ENCODE peak calls at places on chromosomes 11 and 22, in nine cellular contexts. J is brain microvascular endothelial cell, U is fibroblast of pulmonary artery, P is Peyer's patch, O is A549, A is GM12865, M is tibial artery, X is fibroblast of lung, V is thyroid gland. W is an unnamed sample.
A peak's percentile ranks its signal among the peaks of the same experiment; 100 is the strongest.

GRCh38 chr11:129023968-129024676 is 81.5 kb upstream of the TP53AIP1 start:
- DNase-seq in J (peak; percentile 21), U (peak; percentile 4), P (peak; percentile 82), O (no peak), A (no peak), M (no peak), X (peak; percentile 25), V (peak; percentile 80), W (peak; percentile 16)

GRCh38 chr11:13889566-13890214 is 72.8 kb upstream of the SPON1 start:
- DNase-seq in J (no peak), U (no peak), P (no peak), O (no peak), A (no peak), M (no peak), X (no peak), V (peak; percentile 50), W (no peak)

GRCh38 chr11:88292156-88292844 is 45.2 kb downstream of the CTSC start:
- DNase-seq in J (no peak), U (peak; percentile 50), P (peak; percentile 51), O (no peak), A (no peak), M (no peak), X (peak; percentile 18), V (peak; percentile 73), W (peak; percentile 52)

GRCh38 chr22:31192513-31192912 is 19.6 kb upstream of the LIMK2 start:
- DNase-seq in J (no peak), U (peak; percentile 49), P (peak; percentile 11), O (no peak), A (no peak), M (no peak), X (no peak), V (peak; percentile 87), W (peak; percentile 76)

GRCh38 chr11:76459846-76460245 is 15.0 kb downstream of the EMSY start:
- DNase-seq in J (no peak), U (no peak), P (no peak), O (no peak), A (no peak), M (no peak), X (no peak), V (no peak), W (no peak)

GRCh38 chr11:43819926-43820325 is 60.7 kb upstream of the ALKBH3 start:
- DNase-seq in J (no peak), U (no peak), P (no peak), O (no peak), A (peak; percentile 26), M (no peak), X (no peak), V (no peak), W (no peak)

GRCh38 chr11:130197386-130198035 is 37.9 kb downstream of the ST14 start:
- DNase-seq in J (no peak), U (no peak), P (no peak), O (no peak), A (no peak), M (no peak), X (peak; percentile 43), V (no peak), W (no peak)

GRCh38 chr11:93528757-93529639 is 14.2 kb downstream of the SMCO4 start:
- DNase-seq in J (no peak), U (no peak), P (no peak), O (no peak), A (no peak), M (no peak), X (no peak), V (no peak), W (no peak)

GRCh38 chr11:128453444-128454336 is 133.7 kb downstream of the ETS1 start:
- DNase-seq in J (peak; percentile 95), U (peak; percentile 96), P (peak; percentile 78), O (no peak), A (no peak), M (peak; percentile 78), X (peak; percentile 99), V (peak; percentile 74), W (peak; percentile 98)

GRCh38 chr11:72752088-72752914 is at the start of gene ARAP1:
- DNase-seq in J (peak; percentile 56), U (peak; percentile 67), P (peak; percentile 89), O (peak; percentile 91), A (peak; percentile 83), M (peak; percentile 85), X (peak; percentile 81), V (peak; percentile 78), W (peak; percentile 58)

GRCh38 chr11:73233211-73233610 is 15.1 kb downstream of the P2RY2 start:
- DNase-seq in J (no peak), U (no peak), P (peak; percentile 13), O (no peak), A (no peak), M (peak; percentile 19), X (no peak), V (no peak), W (no peak)

GRCh38 chr22:28702891-28703290 is 23.3 kb upstream of the TTC28 start:
- DNase-seq in J (no peak), U (no peak), P (no peak), O (no peak), A (no peak), M (no peak), X (no peak), V (no peak), W (no peak)

GRCh38 chr11:47889714-47890441 is 41.7 kb upstream of the NUP160 start:
- DNase-seq in J (no peak), U (no peak), P (no peak), O (no peak), A (no peak), M (no peak), X (no peak), V (peak; percentile 39), W (no peak)

GRCh38 chr11:33412231-33412630 is 155.1 kb downstream of the HIPK3 start:
- DNase-seq in J (no peak), U (no peak), P (no peak), O (no peak), A (no peak), M (no peak), X (peak; percentile 39), V (no peak), W (no peak)

GRCh38 chr11:116537121-116537520 is 235.7 kb downstream of the BUD13 start:
- DNase-seq in J (no peak), U (no peak), P (peak; percentile 1), O (no peak), A (no peak), M (peak; percentile 20), X (no peak), V (no peak), W (no peak)

GRCh38 chr11:114775849-114776621 is 97.7 kb downstream of the NXPE2 start:
- DNase-seq in J (no peak), U (no peak), P (no peak), O (no peak), A (no peak), M (no peak), X (no peak), V (no peak), W (no peak)

GRCh38 chr11:44711772-44712608 is 14.8 kb upstream of the TSPAN18 start:
- DNase-seq in J (no peak), U (no peak), P (no peak), O (no peak), A (no peak), M (no peak), X (no peak), V (no peak), W (no peak)

GRCh38 chr22:39617342-39617741 is 46.8 kb downstream of the CACNA1I start:
- DNase-seq in J (no peak), U (no peak), P (no peak), O (no peak), A (no peak), M (no peak), X (no peak), V (no peak), W (no peak)

GRCh38 chr11:34327804-34328631 is 29.8 kb downstream of the ABTB2 start:
- DNase-seq in J (no peak), U (peak; percentile 30), P (no peak), O (no peak), A (no peak), M (no peak), X (no peak), V (no peak), W (peak; percentile 31)

GRCh38 chr22:38262051-38262795 is 10.6 kb downstream of the TMEM184B start:
- DNase-seq in J (no peak), U (no peak), P (peak; percentile 85), O (no peak), A (peak; percentile 83), M (peak; percentile 81), X (peak; percentile 34), V (peak; percentile 80), W (no peak)

GRCh38 chr11:65912840-65913239 is 6.0 kb downstream of the C11orf68 start:
- DNase-seq in J (peak; percentile 59), U (peak; percentile 34), P (no peak), O (peak; percentile 62), A (peak; percentile 59), M (no peak), X (peak; percentile 75), V (no peak), W (peak; percentile 87)
- H3K4me3 ChIP-seq in J (no peak overlapping the region), U (no peak overlapping the region), P (no peak overlapping the region), O (no peak overlapping the region), A (no peak overlapping the region), M (no peak overlapping the region), X (no peak overlapping the region), V (no peak overlapping the region), W (no peak overlapping the region)

GRCh38 chr11:131980199-131980598 is 609.8 kb downstream of the NTM start:
- DNase-seq in J (no peak), U (no peak), P (no peak), O (no peak), A (no peak), M (no peak), X (no peak), V (no peak), W (no peak)
- TF ChIP-seq CTCF in J (no peak), U (no peak), P (no peak), O (no peak), A (no peak), M (no peak), X (no peak), V (no peak), W (no peak)

GRCh38 chr11:1573847-1574255 is 1.8 kb upstream of the DUSP8 start:
- DNase-seq in J (no peak), U (no peak), P (peak; percentile 86), O (no peak), A (no peak), M (no peak), X (no peak), V (peak; percentile 78), W (no peak)
- H3K4me3 ChIP-seq in J (no peak overlapping the region), U (no peak overlapping the region), P (peak overlapping the region; percentile 90), O (peak overlapping the region; percentile 74), A (no peak overlapping the region), M (peak overlapping the region; percentile 85), X (no peak overlapping the region), V (peak overlapping the region; percentile 75), W (no peak overlapping the region)

DNA sequence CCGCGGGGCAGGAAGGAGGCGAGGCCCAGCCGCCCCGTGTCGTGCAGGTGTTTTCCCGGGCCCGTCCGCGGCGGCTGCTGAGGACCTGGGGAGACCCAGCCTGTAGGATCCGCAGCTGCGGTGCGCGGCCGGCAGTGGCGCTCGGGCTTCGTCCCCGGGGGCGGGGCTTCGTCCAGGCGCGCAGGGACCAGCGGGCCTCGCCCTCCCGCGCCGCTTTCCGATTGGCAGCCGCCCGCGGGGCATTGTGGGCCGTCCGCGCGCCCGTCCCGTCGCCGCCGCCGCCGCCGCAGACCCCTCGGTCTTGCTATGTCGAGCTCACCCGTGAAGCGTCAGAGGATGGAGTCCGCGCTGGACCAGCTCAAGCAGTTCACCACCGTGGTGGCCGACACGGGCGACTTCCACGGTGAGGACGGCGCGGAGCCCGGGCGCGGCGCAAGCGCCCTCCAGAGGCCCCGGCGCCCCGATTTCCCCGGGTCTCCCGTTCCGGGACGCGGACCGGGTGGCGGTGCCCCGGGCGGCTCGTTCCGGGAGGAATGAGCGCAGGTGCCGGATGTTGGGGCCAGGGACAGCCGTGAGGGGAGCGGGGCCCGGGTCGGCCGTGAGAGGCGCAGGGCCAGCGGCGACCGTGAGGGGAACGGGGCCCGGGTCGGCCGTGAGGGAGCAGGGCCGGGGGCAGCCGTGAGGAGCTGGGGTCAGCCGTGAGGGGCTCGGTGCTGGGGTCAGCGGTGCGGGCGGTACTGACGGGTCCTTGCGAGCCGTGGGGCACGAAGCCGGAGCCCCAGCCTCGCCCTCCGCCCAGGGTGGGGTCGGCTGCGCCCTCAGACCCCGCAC is at the start of gene TALDO1:
- DNase-seq in J (peak; percentile 67), U (peak; percentile 80), P (peak; percentile 96), O (peak; percentile 88), A (peak; percentile 93), M (peak; percentile 95), X (peak; percentile 78), V (peak; percentile 94), W (peak; percentile 68)
- TF ChIP-seq CTCF in J (peak; percentile 14), U (no peak), P (peak; percentile 43), O (no peak), A (no peak), M (peak; percentile 20), X (peak; percentile 13), V (peak; percentile 8), W (peak; percentile 9)